ENCODE peak calls at places on chromosomes 5 and 9, in five cellular contexts. One of them, this sample, is unnamed.

GRCh38 chr5:66134407-66134843 is 9.7 kb upstream of the SREK1 start:
- DNase-seq in breast epithelium: no peak
- DNase-seq in mucosa of descending colon: peak; percentile 4
- DNase-seq in AG04449: no peak
- DNase-seq in tibial artery: no peak
- DNase-seq in this sample: no peak

GRCh38 chr5:73974871-73975351 is 348.9 kb downstream of the ARHGEF28 start:
- DNase-seq in breast epithelium: no peak
- DNase-seq in mucosa of descending colon: no peak
- DNase-seq in AG04449: no peak
- DNase-seq in tibial artery: no peak
- DNase-seq in this sample: no peak

GRCh38 chr9:77455312-77455927 is 192.7 kb downstream of the GNA14 start:
- DNase-seq in breast epithelium: no peak
- DNase-seq in mucosa of descending colon: peak; percentile 85
- DNase-seq in AG04449: no peak
- DNase-seq in tibial artery: no peak
- DNase-seq in this sample: no peak

GRCh38 chr9:125246261-125246667 is 5.1 kb upstream of the HSPA5 start:
- DNase-seq in breast epithelium: no peak
- DNase-seq in mucosa of descending colon: no peak
- DNase-seq in AG04449: no peak
- DNase-seq in tibial artery: no peak
- DNase-seq in this sample: no peak

GRCh38 chr5:18354828-18355227 is 720.6 kb downstream of the TAF11L14 start:
- DNase-seq in breast epithelium: no peak
- DNase-seq in mucosa of descending colon: no peak
- DNase-seq in AG04449: no peak
- DNase-seq in tibial artery: no peak
- DNase-seq in this sample: no peak

GRCh38 chr9:135423725-135424124 is 55.9 kb upstream of the PPP1R26 start:
- DNase-seq in breast epithelium: no peak
- DNase-seq in mucosa of descending colon: no peak
- DNase-seq in AG04449: no peak
- DNase-seq in tibial artery: no peak
- DNase-seq in this sample: no peak

GRCh38 chr9:120942186-120943001 is 15.8 kb upstream of the TRAF1 start:
- DNase-seq in breast epithelium: no peak
- DNase-seq in mucosa of descending colon: no peak
- DNase-seq in AG04449: no peak
- DNase-seq in tibial artery: peak; percentile 87
- DNase-seq in this sample: no peak

GRCh38 chr9:23590601-23591000 is 235.4 kb downstream of the ELAVL2 start:
- DNase-seq in breast epithelium: no peak
- DNase-seq in mucosa of descending colon: no peak
- DNase-seq in AG04449: no peak
- DNase-seq in tibial artery: no peak
- DNase-seq in this sample: no peak

GRCh38 chr9:69672828-69673640 is 863 bp upstream of the APBA1 start:
- DNase-seq in breast epithelium: peak; percentile 85
- DNase-seq in mucosa of descending colon: peak; percentile 82
- DNase-seq in AG04449: peak; percentile 33
- DNase-seq in tibial artery: peak; percentile 89
- DNase-seq in this sample: peak; percentile 87

GRCh38 chr5:69042500-69042899 is 51.3 kb upstream of the SLC30A5 start:
- DNase-seq in breast epithelium: no peak
- DNase-seq in mucosa of descending colon: no peak
- DNase-seq in AG04449: no peak
- DNase-seq in tibial artery: no peak
- DNase-seq in this sample: no peak

GRCh38 chr9:125902224-125902623 is 155.1 kb downstream of the PBX3 start:
- DNase-seq in breast epithelium: no peak
- DNase-seq in mucosa of descending colon: no peak
- DNase-seq in AG04449: no peak
- DNase-seq in tibial artery: no peak
- DNase-seq in this sample: no peak

GRCh38 chr9:97705354-97705950 is 8.3 kb upstream of the XPA start:
- DNase-seq in breast epithelium: no peak
- DNase-seq in mucosa of descending colon: no peak
- DNase-seq in AG04449: no peak
- DNase-seq in tibial artery: no peak
- DNase-seq in this sample: no peak

GRCh38 chr5:75044406-75044805 is 8.0 kb downstream of the GCNT4 start:
- DNase-seq in breast epithelium: no peak
- DNase-seq in mucosa of descending colon: no peak
- DNase-seq in AG04449: no peak
- DNase-seq in tibial artery: no peak
- DNase-seq in this sample: no peak

GRCh38 chr5:5198111-5198510 is 58.0 kb downstream of the ADAMTS16 start:
- DNase-seq in breast epithelium: no peak
- DNase-seq in mucosa of descending colon: no peak
- DNase-seq in AG04449: no peak
- DNase-seq in tibial artery: no peak
- DNase-seq in this sample: no peak

GRCh38 chr5:124741711-124742496 is 4.5 kb downstream of the ZNF608 start:
- DNase-seq in breast epithelium: no peak
- DNase-seq in mucosa of descending colon: peak; percentile 70
- DNase-seq in AG04449: no peak
- DNase-seq in tibial artery: no peak
- DNase-seq in this sample: no peak

GRCh38 chr5:127846884-127847283 is 143.7 kb downstream of the CCDC192 start:
- DNase-seq in breast epithelium: no peak
- DNase-seq in mucosa of descending colon: no peak
- DNase-seq in AG04449: no peak
- DNase-seq in tibial artery: no peak
- DNase-seq in this sample: no peak

GRCh38 chr9:133408042-133408441 is 9.8 kb downstream of the REXO4 start:
- DNase-seq in breast epithelium: no peak
- DNase-seq in mucosa of descending colon: no peak
- DNase-seq in AG04449: no peak
- DNase-seq in tibial artery: no peak
- DNase-seq in this sample: no peak

GRCh38 chr9:38305616-38306015 is 86.9 kb upstream of the ALDH1B1 start:
- DNase-seq in breast epithelium: no peak
- DNase-seq in mucosa of descending colon: no peak
- DNase-seq in AG04449: no peak
- DNase-seq in tibial artery: no peak
- DNase-seq in this sample: no peak

GRCh38 chr5:9863486-9863885 is 233.3 kb upstream of the TAS2R1 start:
- DNase-seq in breast epithelium: no peak
- DNase-seq in mucosa of descending colon: no peak
- DNase-seq in AG04449: no peak
- DNase-seq in tibial artery: no peak
- DNase-seq in this sample: no peak

GRCh38 chr5:2764581-2764980 is 13.1 kb upstream of the IRX2 start:
- DNase-seq in breast epithelium: no peak
- DNase-seq in mucosa of descending colon: no peak
- DNase-seq in AG04449: no peak
- DNase-seq in tibial artery: no peak
- DNase-seq in this sample: no peak

GRCh38 chr5:78345485-78345884 is 14.9 kb upstream of the SCAMP1 start:
- DNase-seq in breast epithelium: no peak
- DNase-seq in mucosa of descending colon: no peak
- DNase-seq in AG04449: no peak
- DNase-seq in tibial artery: no peak
- DNase-seq in this sample: no peak

GRCh38 chr9:16704489-16705111 is 165.9 kb downstream of the BNC2 start:
- DNase-seq in breast epithelium: no peak
- DNase-seq in mucosa of descending colon: peak; percentile 17
- DNase-seq in AG04449: no peak
- DNase-seq in tibial artery: peak; percentile 79
- DNase-seq in this sample: peak; percentile 79

GRCh38 chr9:116476935-116477381 is 210.1 kb upstream of the TRIM32 start:
- DNase-seq in breast epithelium: no peak
- DNase-seq in mucosa of descending colon: no peak
- DNase-seq in AG04449: no peak
- DNase-seq in tibial artery: no peak
- DNase-seq in this sample: no peak

GRCh38 chr9:133842721-133843227 is 104.6 kb upstream of the SARDH start:
- DNase-seq in breast epithelium: no peak
- DNase-seq in mucosa of descending colon: peak; percentile 60
- DNase-seq in AG04449: no peak
- DNase-seq in tibial artery: no peak
- DNase-seq in this sample: no peak

GRCh38 chr5:169970911-169971436 is 9.3 kb downstream of the INSYN2B start:
- DNase-seq in breast epithelium: no peak
- DNase-seq in mucosa of descending colon: no peak
- DNase-seq in AG04449: peak; percentile 17
- DNase-seq in tibial artery: no peak
- DNase-seq in this sample: no peak

GRCh38 chr5:91384671-91385430 is 1.7 kb upstream of the ARRDC3 start:
- DNase-seq in breast epithelium: no peak
- DNase-seq in mucosa of descending colon: peak; percentile 86
- DNase-seq in AG04449: peak; percentile 59
- DNase-seq in tibial artery: no peak
- DNase-seq in this sample: no peak

GRCh38 chr5:150656191-150657132 is 4.6 kb upstream of the MYOZ3 start:
- DNase-seq in breast epithelium: peak; percentile 70
- DNase-seq in mucosa of descending colon: peak; percentile 79
- DNase-seq in AG04449: no peak
- DNase-seq in tibial artery: peak; percentile 85
- DNase-seq in this sample: no peak

GRCh38 chr9:116103976-116104820 is 49.4 kb upstream of the PAPPA start:
- DNase-seq in breast epithelium: no peak
- DNase-seq in mucosa of descending colon: no peak
- DNase-seq in AG04449: no peak
- DNase-seq in tibial artery: no peak
- DNase-seq in this sample: no peak

GRCh38 chr9:105138306-105138801 is 106.1 kb upstream of the SLC44A1 start:
- DNase-seq in breast epithelium: no peak
- DNase-seq in mucosa of descending colon: no peak
- DNase-seq in AG04449: no peak
- DNase-seq in tibial artery: no peak
- DNase-seq in this sample: no peak

GRCh38 chr9:129964901-129965734 is 77.9 kb downstream of the FNBP1 start:
- DNase-seq in breast epithelium: no peak
- DNase-seq in mucosa of descending colon: peak; percentile 28
- DNase-seq in AG04449: peak; percentile 56
- DNase-seq in tibial artery: no peak
- DNase-seq in this sample: no peak

GRCh38 chr9:75893096-75893495 is 2.6 kb downstream of the PCSK5 start:
- DNase-seq in breast epithelium: no peak
- DNase-seq in mucosa of descending colon: no peak
- DNase-seq in AG04449: no peak
- DNase-seq in tibial artery: no peak
- DNase-seq in this sample: no peak

GRCh38 chr9:75890541-75891276 is at the start of gene PCSK5:
- DNase-seq in breast epithelium: peak; percentile 66
- DNase-seq in mucosa of descending colon: peak; percentile 96
- DNase-seq in AG04449: peak; percentile 29
- DNase-seq in tibial artery: peak; percentile 96
- DNase-seq in this sample: peak; percentile 95

GRCh38 chr9:75889977-75890540 is 414 bp upstream of the PCSK5 start:
- DNase-seq in breast epithelium: no peak
- DNase-seq in mucosa of descending colon: peak; percentile 62
- DNase-seq in AG04449: no peak
- DNase-seq in tibial artery: peak; percentile 78
- DNase-seq in this sample: peak; percentile 78

GRCh38 chr9:75892168-75892901 is 1.9 kb downstream of the PCSK5 start:
- DNase-seq in breast epithelium: no peak
- DNase-seq in mucosa of descending colon: peak; percentile 59
- DNase-seq in AG04449: no peak
- DNase-seq in tibial artery: peak; percentile 81
- DNase-seq in this sample: peak; percentile 77

GRCh38 chr9:75891277-75892167 is 1.0 kb downstream of the PCSK5 start:
- DNase-seq in breast epithelium: no peak
- DNase-seq in mucosa of descending colon: peak; percentile 62
- DNase-seq in AG04449: no peak
- DNase-seq in tibial artery: peak; percentile 73
- DNase-seq in this sample: peak; percentile 77
- H3K4me3 ChIP-seq in breast epithelium: peak overlapping the region; percentile 78
- H3K4me3 ChIP-seq in mucosa of descending colon: peak overlapping the region; percentile 70
- H3K4me3 ChIP-seq in AG04449: peak overlapping the region; percentile 66
- H3K4me3 ChIP-seq in tibial artery: peak overlapping the region; percentile 76
- H3K4me3 ChIP-seq in this sample: peak overlapping the region; percentile 96

GRCh38 chr9:36166150-36166927 is 2.8 kb upstream of the CCIN start:
- DNase-seq in breast epithelium: peak; percentile 79
- DNase-seq in mucosa of descending colon: peak; percentile 87
- DNase-seq in AG04449: no peak
- DNase-seq in tibial artery: peak; percentile 89
- DNase-seq in this sample: peak; percentile 86

GRCh38 chr9:36163840-36164175 is 5.4 kb upstream of the CCIN start:
- DNase-seq in breast epithelium: no peak
- DNase-seq in mucosa of descending colon: no peak
- DNase-seq in AG04449: no peak
- DNase-seq in tibial artery: peak; percentile 59
- DNase-seq in this sample: no peak

GRCh38 chr9:36164989-36165388 is 4.2 kb upstream of the CCIN start:
- DNase-seq in breast epithelium: no peak
- DNase-seq in mucosa of descending colon: no peak
- DNase-seq in AG04449: no peak
- DNase-seq in tibial artery: no peak
- DNase-seq in this sample: no peak

GRCh38 chr9:36164361-36164760 is 4.8 kb upstream of the CCIN start:
- DNase-seq in breast epithelium: no peak
- DNase-seq in mucosa of descending colon: no peak
- DNase-seq in AG04449: no peak
- DNase-seq in tibial artery: peak; percentile 66
- DNase-seq in this sample: no peak

GRCh38 chr9:36165766-36166149 is 3.4 kb upstream of the CCIN start:
- DNase-seq in breast epithelium: no peak
- DNase-seq in mucosa of descending colon: no peak
- DNase-seq in AG04449: no peak
- DNase-seq in tibial artery: no peak
- DNase-seq in this sample: no peak
- H3K4me3 ChIP-seq in breast epithelium: peak overlapping the region; percentile 50
- H3K4me3 ChIP-seq in mucosa of descending colon: no peak overlapping the region
- H3K4me3 ChIP-seq in AG04449: peak overlapping the region; percentile 63
- H3K4me3 ChIP-seq in tibial artery: peak overlapping the region; percentile 56
- H3K4me3 ChIP-seq in this sample: peak overlapping the region; percentile 67

GRCh38 chr5:158397278-158397677 is 538.3 kb upstream of the CLINT1 start:
- DNase-seq in breast epithelium: no peak
- DNase-seq in mucosa of descending colon: no peak
- DNase-seq in AG04449: no peak
- DNase-seq in tibial artery: no peak
- DNase-seq in this sample: no peak

GRCh38 chr5:158392753-158393152 is 533.8 kb upstream of the CLINT1 start:
- DNase-seq in breast epithelium: no peak
- DNase-seq in mucosa of descending colon: no peak
- DNase-seq in AG04449: no peak
- DNase-seq in tibial artery: no peak
- DNase-seq in this sample: no peak

GRCh38 chr5:158393457-158393856 is 534.5 kb upstream of the CLINT1 start:
- DNase-seq in breast epithelium: no peak
- DNase-seq in mucosa of descending colon: no peak
- DNase-seq in AG04449: no peak
- DNase-seq in tibial artery: no peak
- DNase-seq in this sample: no peak

GRCh38 chr5:158394102-158394501 is 535.2 kb upstream of the CLINT1 start:
- DNase-seq in breast epithelium: no peak
- DNase-seq in mucosa of descending colon: no peak
- DNase-seq in AG04449: no peak
- DNase-seq in tibial artery: no peak
- DNase-seq in this sample: no peak

GRCh38 chr5:158398360-158399201 is 539.6 kb upstream of the CLINT1 start:
- DNase-seq in breast epithelium: no peak
- DNase-seq in mucosa of descending colon: no peak
- DNase-seq in AG04449: no peak
- DNase-seq in tibial artery: no peak
- DNase-seq in this sample: no peak
- H3K4me3 ChIP-seq in breast epithelium: no peak overlapping the region
- H3K4me3 ChIP-seq in mucosa of descending colon: no peak overlapping the region
- H3K4me3 ChIP-seq in AG04449: no peak overlapping the region
- H3K4me3 ChIP-seq in tibial artery: no peak overlapping the region
- H3K4me3 ChIP-seq in this sample: no peak overlapping the region

GRCh38 chr5:39370555-39371366 is 6.5 kb upstream of the C9 start:
- DNase-seq in breast epithelium: no peak
- DNase-seq in mucosa of descending colon: peak; percentile 60
- DNase-seq in AG04449: no peak
- DNase-seq in tibial artery: no peak
- DNase-seq in this sample: no peak
- H3K4me3 ChIP-seq in breast epithelium: no peak overlapping the region
- H3K4me3 ChIP-seq in mucosa of descending colon: no peak overlapping the region
- H3K4me3 ChIP-seq in AG04449: no peak overlapping the region
- H3K4me3 ChIP-seq in tibial artery: no peak overlapping the region
- H3K4me3 ChIP-seq in this sample: no peak overlapping the region